ENCODE peak calls at places on chromosomes 7 and 10, in seven cellular contexts. One of them, this sample, is unnamed.
A peak's percentile ranks its signal among the peaks of the same experiment; 100 is the strongest.

GRCh38 chr10:51074238-51075028 is at the start of gene PRKG1:
- DNase-seq in neuronal stem cell: peak; percentile 84
- DNase-seq in mesenchymal stem cell: peak; percentile 86
- DNase-seq in mesendoderm: peak; percentile 92
- DNase-seq in H9: peak; percentile 80
- DNase-seq in H1: peak; percentile 85
- DNase-seq in trophoblast cell: peak; percentile 69
- DNase-seq in this sample: peak; percentile 85

GRCh38 chr7:44196450-44196872 is 4.3 kb upstream of the YKT6 start:
- DNase-seq in neuronal stem cell: peak; percentile 42
- DNase-seq in mesenchymal stem cell: peak; percentile 69
- DNase-seq in mesendoderm: peak; percentile 59
- DNase-seq in H9: peak; percentile 63
- DNase-seq in H1: peak; percentile 68
- DNase-seq in trophoblast cell: peak; percentile 72
- DNase-seq in this sample: peak; percentile 54

GRCh38 chr7:139669106-139670061 is 108.4 kb downstream of the HIPK2 start:
- DNase-seq in neuronal stem cell: no peak
- DNase-seq in mesenchymal stem cell: peak; percentile 47
- DNase-seq in mesendoderm: no peak
- DNase-seq in H9: no peak
- DNase-seq in H1: no peak
- DNase-seq in trophoblast cell: no peak
- DNase-seq in this sample: no peak

GRCh38 chr10:133372507-133372906 is 647 bp downstream of the ECHS1 start:
- DNase-seq in neuronal stem cell: no peak
- DNase-seq in mesenchymal stem cell: no peak
- DNase-seq in mesendoderm: no peak
- DNase-seq in H9: no peak
- DNase-seq in H1: no peak
- DNase-seq in trophoblast cell: no peak
- DNase-seq in this sample: no peak

GRCh38 chr7:3754488-3755365 is 453.7 kb downstream of the SDK1 start:
- DNase-seq in neuronal stem cell: peak; percentile 11
- DNase-seq in mesenchymal stem cell: no peak
- DNase-seq in mesendoderm: peak; percentile 76
- DNase-seq in H9: peak; percentile 41
- DNase-seq in H1: no peak
- DNase-seq in trophoblast cell: no peak
- DNase-seq in this sample: peak; percentile 56

GRCh38 chr10:70909326-70909935 is 21.1 kb upstream of the PCBD1 start:
- DNase-seq in neuronal stem cell: no peak
- DNase-seq in mesenchymal stem cell: no peak
- DNase-seq in mesendoderm: no peak
- DNase-seq in H9: no peak
- DNase-seq in H1: no peak
- DNase-seq in trophoblast cell: no peak
- DNase-seq in this sample: no peak

GRCh38 chr7:17640730-17641377 is 299.4 kb downstream of the SNX13 start:
- DNase-seq in neuronal stem cell: peak; percentile 38
- DNase-seq in mesenchymal stem cell: peak; percentile 23
- DNase-seq in mesendoderm: peak; percentile 62
- DNase-seq in H9: no peak
- DNase-seq in H1: no peak
- DNase-seq in trophoblast cell: peak; percentile 76
- DNase-seq in this sample: peak; percentile 31

GRCh38 chr10:43304687-43305333 is 37.9 kb upstream of the RASGEF1A start:
- DNase-seq in neuronal stem cell: peak; percentile 38
- DNase-seq in mesenchymal stem cell: peak; percentile 31
- DNase-seq in mesendoderm: peak; percentile 55
- DNase-seq in H9: peak; percentile 77
- DNase-seq in H1: peak; percentile 64
- DNase-seq in trophoblast cell: peak; percentile 48
- DNase-seq in this sample: peak; percentile 8

GRCh38 chr10:78164687-78165086 is 131.0 kb downstream of the RPS24 start:
- DNase-seq in neuronal stem cell: no peak
- DNase-seq in mesenchymal stem cell: no peak
- DNase-seq in mesendoderm: no peak
- DNase-seq in H9: no peak
- DNase-seq in H1: no peak
- DNase-seq in trophoblast cell: no peak
- DNase-seq in this sample: no peak

GRCh38 chr10:22593644-22594043 is 120.7 kb downstream of the PIP4K2A start:
- DNase-seq in neuronal stem cell: no peak
- DNase-seq in mesenchymal stem cell: no peak
- DNase-seq in mesendoderm: no peak
- DNase-seq in H9: no peak
- DNase-seq in H1: peak; percentile 35
- DNase-seq in trophoblast cell: no peak
- DNase-seq in this sample: no peak

GRCh38 chr10:110864662-110865140 is 7.0 kb upstream of the PDCD4 start:
- DNase-seq in neuronal stem cell: no peak
- DNase-seq in mesenchymal stem cell: peak; percentile 49
- DNase-seq in mesendoderm: no peak
- DNase-seq in H9: no peak
- DNase-seq in H1: no peak
- DNase-seq in trophoblast cell: peak; percentile 35
- DNase-seq in this sample: no peak

GRCh38 chr10:97396056-97396455 is 5.1 kb downstream of the RRP12 start:
- DNase-seq in neuronal stem cell: no peak
- DNase-seq in mesenchymal stem cell: peak; percentile 37
- DNase-seq in mesendoderm: no peak
- DNase-seq in H9: no peak
- DNase-seq in H1: no peak
- DNase-seq in trophoblast cell: no peak
- DNase-seq in this sample: no peak
- H4K8ac ChIP-seq in neuronal stem cell: no peak overlapping the region
- H4K8ac ChIP-seq in mesenchymal stem cell: no peak overlapping the region
- H4K8ac ChIP-seq in mesendoderm: no peak overlapping the region
- H4K8ac ChIP-seq in H9: no peak overlapping the region
- H4K8ac ChIP-seq in H1: no peak overlapping the region
- H4K8ac ChIP-seq in trophoblast cell: no peak overlapping the region
- H4K8ac ChIP-seq in this sample: no peak overlapping the region

DNA sequence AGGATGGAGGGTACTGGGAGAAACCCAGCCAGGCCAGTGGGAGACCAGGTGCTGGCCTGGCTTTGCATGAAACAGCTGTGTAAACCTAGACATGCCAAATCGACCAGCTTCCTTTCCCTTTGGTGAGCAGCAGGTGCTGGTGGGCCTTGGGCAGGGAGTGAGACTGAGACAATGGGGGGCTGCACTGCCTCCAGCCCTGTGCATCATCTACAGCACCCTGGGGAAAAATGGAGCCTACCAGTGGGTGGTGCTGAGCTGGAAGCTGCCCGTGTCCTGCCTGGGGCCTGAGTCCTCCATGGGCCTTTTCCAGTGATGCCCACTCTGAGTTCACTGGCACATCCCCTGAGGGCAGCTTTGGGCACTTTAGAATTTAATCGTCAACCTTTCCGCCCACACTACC is 19.2 kb upstream of the DDC start:
- DNase-seq in neuronal stem cell: no peak
- DNase-seq in mesenchymal stem cell: no peak
- DNase-seq in mesendoderm: no peak
- DNase-seq in H9: no peak
- DNase-seq in H1: no peak
- DNase-seq in trophoblast cell: no peak
- DNase-seq in this sample: no peak
- H4K8ac ChIP-seq in neuronal stem cell: no peak overlapping the region
- H4K8ac ChIP-seq in mesenchymal stem cell: no peak overlapping the region
- H4K8ac ChIP-seq in mesendoderm: no peak overlapping the region
- H4K8ac ChIP-seq in H9: no peak overlapping the region
- H4K8ac ChIP-seq in H1: no peak overlapping the region
- H4K8ac ChIP-seq in trophoblast cell: no peak overlapping the region
- H4K8ac ChIP-seq in this sample: no peak overlapping the region

GRCh38 chr10:75032813-75033212 is 78.6 kb upstream of the SAMD8 start:
- DNase-seq in neuronal stem cell: no peak
- DNase-seq in mesenchymal stem cell: no peak
- DNase-seq in mesendoderm: no peak
- DNase-seq in H9: no peak
- DNase-seq in H1: no peak
- DNase-seq in trophoblast cell: no peak
- DNase-seq in this sample: no peak
- H4K8ac ChIP-seq in neuronal stem cell: no peak overlapping the region
- H4K8ac ChIP-seq in mesenchymal stem cell: no peak overlapping the region
- H4K8ac ChIP-seq in mesendoderm: no peak overlapping the region
- H4K8ac ChIP-seq in H9: no peak overlapping the region
- H4K8ac ChIP-seq in H1: no peak overlapping the region
- H4K8ac ChIP-seq in trophoblast cell: no peak overlapping the region
- H4K8ac ChIP-seq in this sample: no peak overlapping the region

GRCh38 chr10:96452494-96452893 is 61.2 kb downstream of the TLL2 start:
- DNase-seq in neuronal stem cell: no peak
- DNase-seq in mesenchymal stem cell: no peak
- DNase-seq in mesendoderm: no peak
- DNase-seq in H9: no peak
- DNase-seq in H1: peak; percentile 27
- DNase-seq in trophoblast cell: no peak
- DNase-seq in this sample: no peak

GRCh38 chr10:96450514-96451207 is 63.1 kb downstream of the TLL2 start:
- DNase-seq in neuronal stem cell: peak; percentile 54
- DNase-seq in mesenchymal stem cell: no peak
- DNase-seq in mesendoderm: peak; percentile 78
- DNase-seq in H9: peak; percentile 88
- DNase-seq in H1: peak; percentile 52
- DNase-seq in trophoblast cell: peak; percentile 4
- DNase-seq in this sample: no peak

GRCh38 chr10:96446966-96447596 is 66.6 kb downstream of the TLL2 start:
- DNase-seq in neuronal stem cell: no peak
- DNase-seq in mesenchymal stem cell: no peak
- DNase-seq in mesendoderm: peak; percentile 37
- DNase-seq in H9: no peak
- DNase-seq in H1: no peak
- DNase-seq in trophoblast cell: peak; percentile 14
- DNase-seq in this sample: no peak

GRCh38 chr10:96448558-96448957 is 65.2 kb downstream of the TLL2 start:
- DNase-seq in neuronal stem cell: no peak
- DNase-seq in mesenchymal stem cell: no peak
- DNase-seq in mesendoderm: no peak
- DNase-seq in H9: no peak
- DNase-seq in H1: no peak
- DNase-seq in trophoblast cell: no peak
- DNase-seq in this sample: no peak

GRCh38 chr10:96448021-96448457 is 65.7 kb downstream of the TLL2 start:
- DNase-seq in neuronal stem cell: no peak
- DNase-seq in mesenchymal stem cell: no peak
- DNase-seq in mesendoderm: no peak
- DNase-seq in H9: no peak
- DNase-seq in H1: no peak
- DNase-seq in trophoblast cell: peak; percentile 36
- DNase-seq in this sample: no peak
- H4K8ac ChIP-seq in neuronal stem cell: no peak overlapping the region
- H4K8ac ChIP-seq in mesenchymal stem cell: no peak overlapping the region
- H4K8ac ChIP-seq in mesendoderm: no peak overlapping the region
- H4K8ac ChIP-seq in H9: no peak overlapping the region
- H4K8ac ChIP-seq in H1: no peak overlapping the region
- H4K8ac ChIP-seq in trophoblast cell: no peak overlapping the region
- H4K8ac ChIP-seq in this sample: no peak overlapping the region

DNA sequence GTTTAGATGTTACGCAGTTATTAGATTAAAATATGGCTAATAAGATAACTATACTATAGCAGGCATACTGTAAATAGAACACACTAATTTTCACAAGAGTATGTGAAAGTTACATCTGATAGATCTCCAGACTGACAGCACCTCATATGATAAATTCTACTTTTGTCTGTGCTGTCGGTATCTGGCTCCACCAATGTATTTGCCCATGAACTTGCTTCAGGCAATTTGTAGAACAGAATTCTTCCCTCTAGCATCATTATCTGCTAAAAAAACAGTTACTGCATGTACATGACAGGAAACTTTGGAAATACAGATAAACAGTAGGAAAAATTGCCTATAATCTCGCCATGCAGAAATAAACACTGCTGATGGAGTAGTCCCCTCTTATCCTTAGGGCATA is 137.7 kb downstream of the WNT2 start:
- DNase-seq in neuronal stem cell: no peak
- DNase-seq in mesenchymal stem cell: no peak
- DNase-seq in mesendoderm: no peak
- DNase-seq in H9: no peak
- DNase-seq in H1: no peak
- DNase-seq in trophoblast cell: no peak
- DNase-seq in this sample: no peak
- H4K8ac ChIP-seq in neuronal stem cell: no peak overlapping the region
- H4K8ac ChIP-seq in mesenchymal stem cell: no peak overlapping the region
- H4K8ac ChIP-seq in mesendoderm: no peak overlapping the region
- H4K8ac ChIP-seq in H9: no peak overlapping the region
- H4K8ac ChIP-seq in H1: no peak overlapping the region
- H4K8ac ChIP-seq in trophoblast cell: no peak overlapping the region
- H4K8ac ChIP-seq in this sample: no peak overlapping the region

DNA sequence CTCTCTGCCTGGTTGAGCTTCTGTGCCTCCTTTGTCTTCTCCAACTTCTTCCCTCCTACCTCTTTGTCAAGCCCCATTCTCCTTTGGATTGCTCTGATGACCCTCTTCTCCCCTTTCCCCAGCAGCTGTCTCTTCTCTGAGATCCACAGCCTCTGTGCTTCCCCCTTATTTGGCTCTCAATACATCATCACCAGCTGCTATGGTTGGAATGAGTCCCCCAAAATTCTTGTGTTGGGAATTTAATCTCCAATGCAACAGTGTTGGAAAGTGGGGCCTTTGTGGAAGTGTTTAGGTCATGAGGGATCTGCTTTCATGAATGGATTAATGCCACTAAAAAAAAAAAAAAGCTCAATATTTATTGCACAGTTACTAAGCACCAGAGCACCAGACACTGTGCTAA is 39.2 kb upstream of the FRMD4A start:
- DNase-seq in neuronal stem cell: no peak
- DNase-seq in mesenchymal stem cell: no peak
- DNase-seq in mesendoderm: no peak
- DNase-seq in H9: no peak
- DNase-seq in H1: no peak
- DNase-seq in trophoblast cell: no peak
- DNase-seq in this sample: no peak
- H4K8ac ChIP-seq in neuronal stem cell: no peak overlapping the region
- H4K8ac ChIP-seq in mesenchymal stem cell: no peak overlapping the region
- H4K8ac ChIP-seq in mesendoderm: no peak overlapping the region
- H4K8ac ChIP-seq in H9: no peak overlapping the region
- H4K8ac ChIP-seq in H1: no peak overlapping the region
- H4K8ac ChIP-seq in trophoblast cell: no peak overlapping the region
- H4K8ac ChIP-seq in this sample: no peak overlapping the region

GRCh38 chr10:81814842-81815241 is 60.2 kb upstream of the NRG3 start:
- DNase-seq in neuronal stem cell: no peak
- DNase-seq in mesenchymal stem cell: peak; percentile 11
- DNase-seq in mesendoderm: no peak
- DNase-seq in H9: no peak
- DNase-seq in H1: no peak
- DNase-seq in trophoblast cell: no peak
- DNase-seq in this sample: no peak

GRCh38 chr10:81820418-81820817 is 54.6 kb upstream of the NRG3 start:
- DNase-seq in neuronal stem cell: no peak
- DNase-seq in mesenchymal stem cell: peak; percentile 16
- DNase-seq in mesendoderm: peak; percentile 77
- DNase-seq in H9: no peak
- DNase-seq in H1: no peak
- DNase-seq in trophoblast cell: no peak
- DNase-seq in this sample: no peak

GRCh38 chr10:81817611-81818160 is 57.3 kb upstream of the NRG3 start:
- DNase-seq in neuronal stem cell: no peak
- DNase-seq in mesenchymal stem cell: no peak
- DNase-seq in mesendoderm: peak; percentile 8
- DNase-seq in H9: no peak
- DNase-seq in H1: no peak
- DNase-seq in trophoblast cell: peak; percentile 63
- DNase-seq in this sample: no peak
- H4K8ac ChIP-seq in neuronal stem cell: no peak overlapping the region
- H4K8ac ChIP-seq in mesenchymal stem cell: no peak overlapping the region
- H4K8ac ChIP-seq in mesendoderm: no peak overlapping the region
- H4K8ac ChIP-seq in H9: no peak overlapping the region
- H4K8ac ChIP-seq in H1: no peak overlapping the region
- H4K8ac ChIP-seq in trophoblast cell: no peak overlapping the region
- H4K8ac ChIP-seq in this sample: no peak overlapping the region

This sample was measured in IMR-90.